ENCODE peak calls at places on chromosomes 13 and 19, in ten cellular contexts. One of them, this sample, is unnamed.
A peak's percentile ranks its signal among the peaks of the same experiment; 100 is the strongest.

GRCh38 chr13:21060827-21061076 is 634 bp downstream of the LATS2 start:
- DNase-seq in stimulated activated CD4-positive, alpha-beta T cell treated with anti-CD3 and anti-CD28 coated beads, Interleukin-2, amount 100 ng/mL, for 24 hours: no peak
- DNase-seq in mammary epithelial cell: no peak
- DNase-seq in KG1: no peak
- DNase-seq in endodermal cell: no peak
- DNase-seq in astrocyte of the hippocampus: no peak
- DNase-seq in amygdala: no peak
- DNase-seq in aorta: peak; percentile 55
- DNase-seq in GM10248: no peak
- DNase-seq in LoVo: no peak
- DNase-seq in this sample: no peak

GRCh38 chr13:92345627-92346026 is 881.0 kb upstream of the GPC6 start:
- DNase-seq in astrocyte of the hippocampus: no peak
- DNase-seq in LoVo: no peak
- DNase-seq in endodermal cell: no peak
- DNase-seq in mammary epithelial cell: no peak
- DNase-seq in stimulated activated CD4-positive, alpha-beta T cell treated with anti-CD3 and anti-CD28 coated beads, Interleukin-2, amount 100 ng/mL, for 24 hours: no peak
- DNase-seq in aorta: no peak
- DNase-seq in GM10248: no peak
- DNase-seq in KG1: no peak
- DNase-seq in amygdala: no peak
- DNase-seq in this sample: no peak

GRCh38 chr13:42360046-42360445 is 88.1 kb downstream of the AKAP11 start:
- DNase-seq in aorta: no peak
- DNase-seq in endodermal cell: no peak
- DNase-seq in astrocyte of the hippocampus: no peak
- DNase-seq in amygdala: no peak
- DNase-seq in LoVo: no peak
- DNase-seq in stimulated activated CD4-positive, alpha-beta T cell treated with anti-CD3 and anti-CD28 coated beads, Interleukin-2, amount 100 ng/mL, for 24 hours: no peak
- DNase-seq in GM10248: no peak
- DNase-seq in KG1: no peak
- DNase-seq in mammary epithelial cell: no peak
- DNase-seq in this sample: no peak

GRCh38 chr13:20566424-20566916 is 487 bp upstream of the IFT88 start:
- DNase-seq in astrocyte of the hippocampus: no peak
- DNase-seq in stimulated activated CD4-positive, alpha-beta T cell treated with anti-CD3 and anti-CD28 coated beads, Interleukin-2, amount 100 ng/mL, for 24 hours: no peak
- DNase-seq in aorta: no peak
- DNase-seq in endodermal cell: no peak
- DNase-seq in mammary epithelial cell: peak; percentile 84
- DNase-seq in KG1: no peak
- DNase-seq in GM10248: no peak
- DNase-seq in amygdala: no peak
- DNase-seq in LoVo: peak; percentile 80
- DNase-seq in this sample: no peak

GRCh38 chr19:35254341-35255297 is 5.8 kb downstream of the LSR start:
- DNase-seq in endodermal cell: no peak
- DNase-seq in stimulated activated CD4-positive, alpha-beta T cell treated with anti-CD3 and anti-CD28 coated beads, Interleukin-2, amount 100 ng/mL, for 24 hours: no peak
- DNase-seq in amygdala: no peak
- DNase-seq in mammary epithelial cell: no peak
- DNase-seq in LoVo: no peak
- DNase-seq in GM10248: no peak
- DNase-seq in astrocyte of the hippocampus: no peak
- DNase-seq in aorta: no peak
- DNase-seq in KG1: no peak
- DNase-seq in this sample: no peak

GRCh38 chr19:12513531-12514061 is 29.0 kb upstream of the ZNF709 start:
- DNase-seq in mammary epithelial cell: no peak
- DNase-seq in aorta: no peak
- DNase-seq in endodermal cell: peak; percentile 54
- DNase-seq in astrocyte of the hippocampus: no peak
- DNase-seq in KG1: no peak
- DNase-seq in stimulated activated CD4-positive, alpha-beta T cell treated with anti-CD3 and anti-CD28 coated beads, Interleukin-2, amount 100 ng/mL, for 24 hours: no peak
- DNase-seq in LoVo: no peak
- DNase-seq in GM10248: no peak
- DNase-seq in amygdala: peak; percentile 80
- DNase-seq in this sample: no peak

GRCh38 chr13:28659611-28659970 is 661 bp downstream of the POMP start:
- DNase-seq in stimulated activated CD4-positive, alpha-beta T cell treated with anti-CD3 and anti-CD28 coated beads, Interleukin-2, amount 100 ng/mL, for 24 hours: no peak
- DNase-seq in KG1: no peak
- DNase-seq in astrocyte of the hippocampus: peak; percentile 61
- DNase-seq in aorta: no peak
- DNase-seq in amygdala: no peak
- DNase-seq in LoVo: peak; percentile 6
- DNase-seq in mammary epithelial cell: peak; percentile 48
- DNase-seq in endodermal cell: no peak
- DNase-seq in GM10248: peak; percentile 19
- DNase-seq in this sample: no peak

GRCh38 chr13:70523622-70524021 is 415.4 kb upstream of the KLHL1 start:
- DNase-seq in LoVo: no peak
- DNase-seq in endodermal cell: no peak
- DNase-seq in GM10248: no peak
- DNase-seq in amygdala: no peak
- DNase-seq in mammary epithelial cell: no peak
- DNase-seq in astrocyte of the hippocampus: no peak
- DNase-seq in stimulated activated CD4-positive, alpha-beta T cell treated with anti-CD3 and anti-CD28 coated beads, Interleukin-2, amount 100 ng/mL, for 24 hours: no peak
- DNase-seq in aorta: no peak
- DNase-seq in KG1: no peak
- DNase-seq in this sample: no peak

GRCh38 chr19:3304871-3305423 is 61.4 kb upstream of the NFIC start:
- DNase-seq in astrocyte of the hippocampus: peak; percentile 83
- DNase-seq in endodermal cell: peak; percentile 91
- DNase-seq in KG1: peak; percentile 77
- DNase-seq in GM10248: peak; percentile 83
- DNase-seq in LoVo: peak; percentile 68
- DNase-seq in stimulated activated CD4-positive, alpha-beta T cell treated with anti-CD3 and anti-CD28 coated beads, Interleukin-2, amount 100 ng/mL, for 24 hours: peak; percentile 88
- DNase-seq in mammary epithelial cell: peak; percentile 41
- DNase-seq in aorta: peak; percentile 77
- DNase-seq in amygdala: peak; percentile 62
- DNase-seq in this sample: peak; percentile 63

GRCh38 chr13:46663644-46664043 is 110.7 kb downstream of the LRCH1 start:
- DNase-seq in astrocyte of the hippocampus: no peak
- DNase-seq in endodermal cell: no peak
- DNase-seq in amygdala: no peak
- DNase-seq in KG1: no peak
- DNase-seq in LoVo: no peak
- DNase-seq in aorta: no peak
- DNase-seq in stimulated activated CD4-positive, alpha-beta T cell treated with anti-CD3 and anti-CD28 coated beads, Interleukin-2, amount 100 ng/mL, for 24 hours: no peak
- DNase-seq in mammary epithelial cell: no peak
- DNase-seq in GM10248: no peak
- DNase-seq in this sample: no peak

GRCh38 chr19:33740811-33741396 is 55.8 kb upstream of the KCTD15 start:
- DNase-seq in KG1: no peak
- DNase-seq in endodermal cell: peak; percentile 90
- DNase-seq in astrocyte of the hippocampus: peak; percentile 75
- DNase-seq in aorta: no peak
- DNase-seq in stimulated activated CD4-positive, alpha-beta T cell treated with anti-CD3 and anti-CD28 coated beads, Interleukin-2, amount 100 ng/mL, for 24 hours: peak; percentile 10
- DNase-seq in LoVo: peak; percentile 38
- DNase-seq in GM10248: no peak
- DNase-seq in mammary epithelial cell: peak; percentile 16
- DNase-seq in amygdala: no peak
- DNase-seq in this sample: no peak

GRCh38 chr13:64272681-64273080 is 2857.0 kb upstream of the PCDH20 start:
- DNase-seq in endodermal cell: no peak
- DNase-seq in LoVo: no peak
- DNase-seq in stimulated activated CD4-positive, alpha-beta T cell treated with anti-CD3 and anti-CD28 coated beads, Interleukin-2, amount 100 ng/mL, for 24 hours: no peak
- DNase-seq in KG1: no peak
- DNase-seq in astrocyte of the hippocampus: no peak
- DNase-seq in GM10248: no peak
- DNase-seq in amygdala: no peak
- DNase-seq in aorta: no peak
- DNase-seq in mammary epithelial cell: no peak
- DNase-seq in this sample: no peak

GRCh38 chr13:64347662-64348061 is 2882.5 kb downstream of the PCDH9 start:
- DNase-seq in mammary epithelial cell: no peak
- DNase-seq in KG1: no peak
- DNase-seq in LoVo: no peak
- DNase-seq in GM10248: no peak
- DNase-seq in endodermal cell: no peak
- DNase-seq in astrocyte of the hippocampus: no peak
- DNase-seq in amygdala: no peak
- DNase-seq in stimulated activated CD4-positive, alpha-beta T cell treated with anti-CD3 and anti-CD28 coated beads, Interleukin-2, amount 100 ng/mL, for 24 hours: no peak
- DNase-seq in aorta: no peak
- DNase-seq in this sample: no peak

GRCh38 chr13:36297600-36298338 is at the start of gene CCDC169:
- DNase-seq in KG1: peak; percentile 68
- DNase-seq in mammary epithelial cell: peak; percentile 29
- DNase-seq in endodermal cell: peak; percentile 94
- DNase-seq in stimulated activated CD4-positive, alpha-beta T cell treated with anti-CD3 and anti-CD28 coated beads, Interleukin-2, amount 100 ng/mL, for 24 hours: peak; percentile 74
- DNase-seq in aorta: peak; percentile 75
- DNase-seq in astrocyte of the hippocampus: peak; percentile 92
- DNase-seq in LoVo: no peak
- DNase-seq in amygdala: peak; percentile 63
- DNase-seq in GM10248: peak; percentile 29
- DNase-seq in this sample: peak; percentile 2

GRCh38 chr19:51971624-51972023 is 15.0 kb downstream of the ZNF350 start:
- DNase-seq in endodermal cell: no peak
- DNase-seq in mammary epithelial cell: peak; percentile 24
- DNase-seq in stimulated activated CD4-positive, alpha-beta T cell treated with anti-CD3 and anti-CD28 coated beads, Interleukin-2, amount 100 ng/mL, for 24 hours: no peak
- DNase-seq in LoVo: no peak
- DNase-seq in GM10248: no peak
- DNase-seq in aorta: no peak
- DNase-seq in astrocyte of the hippocampus: peak; percentile 32
- DNase-seq in KG1: no peak
- DNase-seq in amygdala: no peak
- DNase-seq in this sample: no peak

GRCh38 chr13:28047784-28048388 is 52.5 kb downstream of the FLT3 start:
- DNase-seq in endodermal cell: no peak
- DNase-seq in KG1: peak; percentile 50
- DNase-seq in stimulated activated CD4-positive, alpha-beta T cell treated with anti-CD3 and anti-CD28 coated beads, Interleukin-2, amount 100 ng/mL, for 24 hours: no peak
- DNase-seq in LoVo: peak; percentile 49
- DNase-seq in astrocyte of the hippocampus: no peak
- DNase-seq in mammary epithelial cell: peak; percentile 34
- DNase-seq in aorta: no peak
- DNase-seq in GM10248: peak; percentile 72
- DNase-seq in amygdala: no peak
- DNase-seq in this sample: peak; percentile 41

GRCh38 chr13:75766636-75767035 is 130.5 kb downstream of the LMO7 start:
- DNase-seq in GM10248: no peak
- DNase-seq in stimulated activated CD4-positive, alpha-beta T cell treated with anti-CD3 and anti-CD28 coated beads, Interleukin-2, amount 100 ng/mL, for 24 hours: no peak
- DNase-seq in endodermal cell: no peak
- DNase-seq in astrocyte of the hippocampus: no peak
- DNase-seq in aorta: no peak
- DNase-seq in amygdala: no peak
- DNase-seq in mammary epithelial cell: no peak
- DNase-seq in LoVo: no peak
- DNase-seq in KG1: no peak
- DNase-seq in this sample: no peak

GRCh38 chr13:48813518-48813917 is 159.8 kb downstream of the CYSLTR2 start:
- DNase-seq in amygdala: no peak
- DNase-seq in GM10248: no peak
- DNase-seq in astrocyte of the hippocampus: no peak
- DNase-seq in stimulated activated CD4-positive, alpha-beta T cell treated with anti-CD3 and anti-CD28 coated beads, Interleukin-2, amount 100 ng/mL, for 24 hours: no peak
- DNase-seq in endodermal cell: no peak
- DNase-seq in aorta: no peak
- DNase-seq in KG1: no peak
- DNase-seq in LoVo: no peak
- DNase-seq in mammary epithelial cell: no peak
- DNase-seq in this sample: no peak

GRCh38 chr13:52899206-52899605 is 50.8 kb upstream of the PCDH8 start:
- DNase-seq in aorta: no peak
- DNase-seq in GM10248: no peak
- DNase-seq in stimulated activated CD4-positive, alpha-beta T cell treated with anti-CD3 and anti-CD28 coated beads, Interleukin-2, amount 100 ng/mL, for 24 hours: no peak
- DNase-seq in astrocyte of the hippocampus: no peak
- DNase-seq in LoVo: no peak
- DNase-seq in amygdala: no peak
- DNase-seq in mammary epithelial cell: no peak
- DNase-seq in endodermal cell: no peak
- DNase-seq in KG1: no peak
- DNase-seq in this sample: no peak